ENCODE peak calls at places on chromosomes 16 and 17, in seven cellular contexts. B is HTR-8/SVneo, S is progenitor cell of endocrine pancreas, P is H54, J is mucosa of gallbladder, U is A172, T is SK-N-SH. O is an unnamed sample.

GRCh38 chr17:55825213-55825612 is 74.4 kb downstream of the PCTP start:
- DNase-seq in B (no peak), S (no peak), P (no peak), J (no peak), U (no peak), T (no peak), O (peak; percentile 14)

GRCh38 chr17:37048806-37049205 is 100.1 kb downstream of the AATF start:
- DNase-seq in B (no peak), S (no peak), P (no peak), J (no peak), U (no peak), T (no peak), O (no peak)

GRCh38 chr17:1002771-1003555 is 6.0 kb downstream of the TIMM22 start:
- DNase-seq in B (no peak), S (no peak), P (no peak), J (no peak), U (no peak), T (no peak), O (no peak)

GRCh38 chr16:3536851-3537250 is 36.0 kb downstream of the CLUAP1 start:
- DNase-seq in B (no peak), S (no peak), P (no peak), J (no peak), U (no peak), T (no peak), O (no peak)

GRCh38 chr16:47578573-47578972 is 117.4 kb downstream of the PHKB start:
- DNase-seq in B (no peak), S (no peak), P (no peak), J (no peak), U (no peak), T (no peak), O (peak; percentile 42)

GRCh38 chr17:50447870-50448573 is 20.7 kb downstream of the CHAD start:
- DNase-seq in B (no peak), S (no peak), P (no peak), J (no peak), U (no peak), T (no peak), O (no peak)

GRCh38 chr16:21646721-21647561 is 5.5 kb downstream of the IGSF6 start:
- DNase-seq in B (no peak), S (no peak), P (no peak), J (peak; percentile 40), U (no peak), T (no peak), O (no peak)

GRCh38 chr17:39923230-39923629 is 4.2 kb downstream of the ORMDL3 start:
- DNase-seq in B (no peak), S (no peak), P (no peak), J (no peak), U (no peak), T (no peak), O (no peak)

GRCh38 chr16:47519996-47520679 is 59.0 kb downstream of the PHKB start:
- DNase-seq in B (no peak), S (no peak), P (no peak), J (no peak), U (no peak), T (no peak), O (no peak)

GRCh38 chr16:64094992-64095579 is 1026.8 kb downstream of the CDH11 start:
- DNase-seq in B (no peak), S (no peak), P (no peak), J (no peak), U (no peak), T (no peak), O (no peak)

GRCh38 chr17:50421308-50422031 is 4.5 kb upstream of the ACSF2 start:
- DNase-seq in B (no peak), S (no peak), P (no peak), J (no peak), U (peak; percentile 16), T (no peak), O (peak; percentile 31)

GRCh38 chr16:82580293-82580900 is 46.4 kb upstream of the CDH13 start:
- DNase-seq in B (peak; percentile 12), S (no peak), P (no peak), J (peak; percentile 43), U (peak; percentile 29), T (peak; percentile 22), O (peak; percentile 21)

GRCh38 chr16:72027669-72028378 is 19.3 kb downstream of the DHODH start:
- DNase-seq in B (no peak), S (no peak), P (no peak), J (no peak), U (no peak), T (no peak), O (no peak)

GRCh38 chr16:72064361-72064894 is 1.4 kb downstream of the HPR start:
- DNase-seq in B (no peak), S (no peak), P (no peak), J (no peak), U (no peak), T (no peak), O (no peak)

GRCh38 chr16:1036121-1036520 is 36.4 kb upstream of the SSTR5 start:
- DNase-seq in B (no peak), S (no peak), P (peak; percentile 45), J (no peak), U (no peak), T (no peak), O (peak; percentile 54)

GRCh38 chr17:33451221-33451620 is 158.1 kb upstream of the ASIC2 start:
- DNase-seq in B (no peak), S (no peak), P (no peak), J (no peak), U (peak; percentile 60), T (no peak), O (peak; percentile 2)

GRCh38 chr17:77769762-77770161 is 188.7 kb upstream of the TNRC6C start:
- DNase-seq in B (no peak), S (no peak), P (no peak), J (no peak), U (no peak), T (no peak), O (no peak)

GRCh38 chr17:74919440-74920305 is 3.4 kb downstream of the USH1G start:
- DNase-seq in B (no peak), S (no peak), P (no peak), J (no peak), U (no peak), T (no peak), O (peak; percentile 27)

GRCh38 chr17:75505640-75506039 is 9.7 kb downstream of the CASKIN2 start:
- DNase-seq in B (no peak), S (no peak), P (no peak), J (no peak), U (no peak), T (no peak), O (no peak)

GRCh38 chr17:71349908-71350600 is 770.8 kb upstream of the SOX9 start:
- DNase-seq in B (no peak), S (no peak), P (no peak), J (no peak), U (peak; percentile 50), T (no peak), O (no peak)

GRCh38 chr16:26756633-26757032 is 310.1 kb upstream of the C16orf82 start:
- DNase-seq in B (no peak), S (no peak), P (no peak), J (no peak), U (no peak), T (no peak), O (no peak)

GRCh38 chr17:27811961-27812360 is 11.6 kb upstream of the NOS2 start:
- DNase-seq in B (no peak), S (no peak), P (no peak), J (no peak), U (no peak), T (no peak), O (no peak)

GRCh38 chr16:12898556-12898955 is 2.8 kb upstream of the SHISA9 start:
- DNase-seq in B (no peak), S (no peak), P (no peak), J (no peak), U (no peak), T (no peak), O (no peak)

GRCh38 chr17:38338535-38338934 is 5.2 kb downstream of the GPR179 start:
- DNase-seq in B (no peak), S (no peak), P (no peak), J (no peak), U (no peak), T (no peak), O (no peak)

GRCh38 chr17:34601431-34601830 is 22.0 kb downstream of the TMEM132E start:
- DNase-seq in B (no peak), S (no peak), P (no peak), J (no peak), U (no peak), T (no peak), O (no peak)

GRCh38 chr16:87093804-87094203 is 223.4 kb downstream of the C16orf95 start:
- DNase-seq in B (no peak), S (no peak), P (no peak), J (no peak), U (no peak), T (no peak), O (no peak)

GRCh38 chr17:10646393-10646990 is 10.6 kb downstream of the MYH3 start:
- DNase-seq in B (peak; percentile 61), S (peak; percentile 74), P (peak; percentile 29), J (peak; percentile 70), U (peak; percentile 77), T (peak; percentile 71), O (peak; percentile 55)

GRCh38 chr17:40106089-40106759 is 5.8 kb upstream of the NR1D1 start:
- DNase-seq in B (no peak), S (no peak), P (no peak), J (no peak), U (no peak), T (no peak), O (no peak)

GRCh38 chr17:8581002-8581658 is 49.4 kb downstream of the MYH10 start:
- DNase-seq in B (no peak), S (no peak), P (no peak), J (no peak), U (no peak), T (peak; percentile 36), O (no peak)

GRCh38 chr17:1083451-1084187 is 86.7 kb downstream of the TIMM22 start:
- DNase-seq in B (no peak), S (no peak), P (no peak), J (peak; percentile 67), U (no peak), T (no peak), O (peak; percentile 41)

GRCh38 chr17:77740481-77740880 is 218.0 kb upstream of the TNRC6C start:
- DNase-seq in B (no peak), S (no peak), P (no peak), J (no peak), U (no peak), T (no peak), O (no peak)

GRCh38 chr16:88662843-88663606 is at the start of gene MVD:
- DNase-seq in B (peak; percentile 100), S (peak; percentile 95), P (peak; percentile 100), J (peak; percentile 98), U (peak; percentile 94), T (peak; percentile 100), O (peak; percentile 97)

O was measured in M059J.